ENCODE peak calls at places on chromosome 5, in four cellular contexts. K is PC-3, W is Karpas-422, M is HCT116. J is an unnamed sample. For H4K20me1, the result is how much of the 10 kb centered on the place peaks cover.

GRCh38 chr5:32170303-32171170 is 3.6 kb downstream of the GOLPH3 start:
- DNase-seq in K (peak), W (no peak), M (no peak), J (no peak)

GRCh38 chr5:882253-883185 is 10.1 kb downstream of the BRD9 start:
- DNase-seq in K (no peak), W (no peak), M (no peak), J (no peak)

GRCh38 chr5:100723229-100723628 is 179.9 kb downstream of the ST8SIA4 start:
- DNase-seq in K (no peak), W (no peak), M (no peak), J (no peak)

GRCh38 chr5:168532471-168532870 is 3.4 kb downstream of the FBLL1 start:
- DNase-seq in K (no peak), W (no peak), M (no peak), J (no peak)

GRCh38 chr5:71740015-71740753 is 21.1 kb downstream of the CARTPT start:
- DNase-seq in K (no peak), W (no peak), M (no peak), J (no peak)

GRCh38 chr5:1193591-1193985 is 7.8 kb upstream of the SLC6A19 start:
- DNase-seq in K (no peak), W (no peak), M (no peak), J (no peak)

GRCh38 chr5:149656576-149657182 is 73.4 kb upstream of the PPARGC1B start:
- DNase-seq in K (peak), W (peak), M (no peak), J (peak)

GRCh38 chr5:52997424-52997823 is 8.3 kb downstream of the ITGA2 start:
- DNase-seq in K (no peak), W (no peak), M (no peak), J (no peak)

GRCh38 chr5:176595386-176595943 is 14.5 kb downstream of the GPRIN1 start:
- DNase-seq in K (no peak), W (no peak), M (no peak), J (no peak)

DNA sequence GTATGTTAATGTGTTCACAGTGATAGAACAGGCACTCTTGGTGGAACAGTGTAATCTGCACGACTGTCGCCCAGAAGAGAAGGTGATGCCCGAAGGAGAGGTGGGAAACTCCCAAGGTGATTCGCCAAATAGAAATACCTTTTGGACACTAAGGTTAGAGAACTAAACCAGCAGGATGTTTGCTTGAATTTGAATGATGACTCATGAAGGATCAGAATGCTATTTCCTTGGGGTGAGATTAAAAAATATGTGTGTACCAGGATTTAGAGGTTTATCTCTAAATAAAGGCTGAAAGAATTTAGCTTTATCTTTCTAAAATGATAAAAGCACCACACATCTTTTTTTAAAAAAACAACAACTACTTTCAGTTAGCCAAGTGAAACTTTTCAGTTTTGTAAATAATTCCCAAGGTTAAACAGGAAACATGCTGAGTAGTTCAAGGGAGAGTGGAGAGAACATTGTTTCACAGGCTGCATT is 297.4 kb upstream of the TAS2R1 start:
- DNase-seq in K (peak), W (no peak), M (no peak), J (no peak)
- H2AFZ ChIP-seq in K (peak), W (no peak), M (no peak), J (no peak)

GRCh38 chr5:139669681-139670368 is 21.7 kb downstream of the CXXC5 start:
- DNase-seq in K (no peak), W (no peak), M (no peak), J (peak)
- H3K9ac ChIP-seq in K (no peak), W (peak), M (no peak), J (peak)

DNA sequence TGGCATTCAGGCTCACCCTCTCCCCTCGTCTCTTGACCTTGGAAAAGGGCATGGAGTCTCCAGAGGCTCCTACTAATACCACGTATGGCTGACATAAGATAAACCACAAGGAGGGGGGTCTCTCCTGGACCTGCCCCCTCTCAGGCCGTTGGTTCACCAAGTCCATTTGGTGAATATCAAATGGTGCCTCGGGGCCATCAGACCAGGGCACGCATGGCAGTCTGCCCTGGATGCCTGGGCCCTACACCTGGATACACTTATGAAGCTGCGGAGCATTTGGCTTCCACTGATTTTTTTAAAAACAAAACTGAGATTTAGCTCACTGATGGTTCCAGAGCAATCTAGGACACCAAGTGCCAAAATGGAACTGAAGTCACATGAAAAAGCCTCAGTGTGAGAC is 40.3 kb upstream of the ZNF622 start:
- DNase-seq in K (no peak), W (no peak), M (no peak), J (no peak)
- H4K20me1 ChIP-seq in K (under half), W (under half), M (under half), J (under half)

GRCh38 chr5:40465416-40465815 is 214.3 kb upstream of the PTGER4 start:
- DNase-seq in K (no peak), W (no peak), M (no peak), J (no peak)

DNA sequence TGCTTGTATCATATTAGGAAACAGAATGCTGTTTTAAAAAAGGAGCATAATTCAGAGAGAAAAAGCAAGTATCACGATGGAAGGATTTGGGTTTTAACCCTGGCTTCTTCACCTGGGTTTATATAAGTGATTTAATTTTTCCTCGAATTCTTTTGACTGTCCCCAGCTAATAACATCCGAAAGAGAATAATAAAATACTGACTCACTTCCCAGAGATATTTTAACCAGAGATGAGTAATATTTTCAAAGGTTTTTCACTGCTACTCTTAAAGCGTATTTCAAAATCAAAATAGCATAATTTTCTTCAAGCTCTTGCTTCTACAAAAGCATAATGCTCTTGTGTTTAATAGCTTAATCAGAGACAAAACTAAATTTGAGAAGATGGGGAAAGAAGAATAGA is 215.3 kb upstream of the PTGER4 start:
- DNase-seq in K (peak), W (no peak), M (no peak), J (no peak)
- H2AFZ ChIP-seq in K (no peak), W (no peak), M (no peak), J (no peak)

DNA sequence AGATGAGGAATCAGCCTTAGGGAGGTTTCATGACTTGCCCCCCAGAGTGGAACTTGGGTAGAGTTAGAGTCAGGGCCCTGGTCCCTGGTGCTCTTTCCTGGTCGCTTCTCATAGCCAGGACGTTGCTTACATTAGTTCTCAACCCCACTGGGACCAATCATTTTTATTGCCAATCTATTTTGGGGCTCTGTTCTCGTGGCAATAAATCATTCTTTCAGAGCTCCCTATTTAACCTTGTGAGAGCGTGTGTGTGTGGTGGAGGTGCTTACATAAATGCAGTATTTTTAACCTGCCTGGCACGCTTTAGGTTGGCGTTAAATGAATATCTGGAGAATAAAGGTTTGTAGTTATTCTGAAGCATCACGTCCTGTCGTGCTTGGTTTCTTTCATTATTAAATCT is 4.1 kb downstream of the TRIO start:
- DNase-seq in K (no peak), W (no peak), M (no peak), J (no peak)
- H3K9ac ChIP-seq in K (peak), W (no peak), M (no peak), J (no peak)

GRCh38 chr5:159422371-159422770 is 92.1 kb upstream of the IL12B start:
- DNase-seq in K (no peak), W (no peak), M (no peak), J (no peak)
- H4K20me1 ChIP-seq in K (under half), W (under half), M (under half), J (under half)

GRCh38 chr5:43920422-43920821 is 317.4 kb downstream of the NNT start:
- DNase-seq in K (no peak), W (no peak), M (no peak), J (no peak)

DNA sequence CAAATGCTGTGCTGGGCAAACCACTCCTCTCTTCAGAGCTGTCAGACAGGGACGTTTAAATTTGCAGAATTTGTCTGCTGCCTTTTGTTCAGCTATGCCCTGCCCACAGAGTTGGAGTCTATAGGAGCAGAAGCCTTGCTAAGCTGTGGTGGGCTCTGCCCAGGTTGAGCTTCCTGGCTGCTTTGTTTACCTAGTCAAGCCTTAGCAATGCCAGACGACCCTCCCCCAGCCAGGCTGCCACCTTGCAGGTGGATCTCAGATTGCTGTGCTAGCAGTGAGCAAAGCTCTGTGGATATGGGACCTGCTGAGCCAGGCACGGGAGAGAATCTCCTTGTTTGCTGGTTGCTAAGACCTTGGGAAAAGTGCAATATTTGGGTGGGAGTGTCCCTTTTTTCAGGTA is 314.9 kb downstream of the NNT start:
- DNase-seq in K (no peak), W (no peak), M (no peak), J (no peak)
- H2AFZ ChIP-seq in K (no peak), W (no peak), M (no peak), J (no peak)

GRCh38 chr5:172438304-172438652 is 16.0 kb downstream of the SH3PXD2B start:
- DNase-seq in K (no peak), W (no peak), M (no peak), J (no peak)
- H3K9ac ChIP-seq in K (no peak), W (no peak), M (no peak), J (no peak)